ENCODE peak calls at places on chromosome 1, in four cellular contexts. Y is HFF-Myc, H is cardiac fibroblast, Q is fibroblast of mammary gland. D is an unnamed sample.

GRCh38 chr1:237239248-237239647 is 197.3 kb downstream of the RYR2 start:
- DNase-seq in Y (no peak), H (no peak), Q (no peak), D (no peak)

GRCh38 chr1:43021547-43022474 is 63.1 kb upstream of the SLC2A1 start:
- DNase-seq in Y (no peak), H (no peak), Q (no peak), D (no peak)

GRCh38 chr1:168321945-168322344 is 41.3 kb downstream of the TBX19 start:
- DNase-seq in Y (no peak), H (peak; percentile 53), Q (peak; percentile 59), D (no peak)

GRCh38 chr1:56430141-56430839 is 149.1 kb downstream of the PLPP3 start:
- DNase-seq in Y (no peak), H (no peak), Q (no peak), D (no peak)

GRCh38 chr1:165894591-165894990 is 67.2 kb downstream of the UCK2 start:
- DNase-seq in Y (no peak), H (peak; percentile 26), Q (peak; percentile 58), D (no peak)

GRCh38 chr1:78649628-78650027 is at the start of gene IFI44:
- DNase-seq in Y (peak; percentile 62), H (peak; percentile 90), Q (peak; percentile 85), D (peak; percentile 84)

GRCh38 chr1:207925210-207925609 is 14.3 kb upstream of the CD34 start:
- DNase-seq in Y (no peak), H (no peak), Q (no peak), D (peak; percentile 19)

GRCh38 chr1:173302890-173303829 is 96.0 kb upstream of the TNFSF4 start:
- DNase-seq in Y (no peak), H (no peak), Q (no peak), D (no peak)

GRCh38 chr1:234699795-234700665 is 90.1 kb upstream of the IRF2BP2 start:
- DNase-seq in Y (peak; percentile 38), H (peak; percentile 82), Q (peak; percentile 88), D (no peak)

GRCh38 chr1:111812306-111812705 is 56.6 kb downstream of the DDX20 start:
- DNase-seq in Y (no peak), H (no peak), Q (no peak), D (no peak)

GRCh38 chr1:111811891-111812290 is 56.2 kb downstream of the DDX20 start:
- DNase-seq in Y (no peak), H (no peak), Q (no peak), D (no peak)

GRCh38 chr1:111814305-111814628 is 58.6 kb downstream of the DDX20 start:
- DNase-seq in Y (no peak), H (no peak), Q (no peak), D (no peak)

GRCh38 chr1:111814642-111815041 is 58.9 kb downstream of the DDX20 start:
- DNase-seq in Y (no peak), H (no peak), Q (no peak), D (no peak)

GRCh38 chr1:111813440-111814304 is 58.0 kb downstream of the DDX20 start:
- DNase-seq in Y (no peak), H (no peak), Q (no peak), D (no peak)
- TF ChIP-seq CTCF in Y (no peak), H (no peak), Q (no peak), D (no peak)

GRCh38 chr1:40879487-40880175 is 17.5 kb upstream of the CITED4 start:
- DNase-seq in Y (no peak), H (no peak), Q (no peak), D (no peak)

GRCh38 chr1:40876436-40876761 is 14.2 kb upstream of the CITED4 start:
- DNase-seq in Y (no peak), H (peak; percentile 7), Q (no peak), D (no peak)

GRCh38 chr1:40878906-40879305 is 16.7 kb upstream of the CITED4 start:
- DNase-seq in Y (no peak), H (no peak), Q (no peak), D (no peak)

GRCh38 chr1:40876891-40877290 is 14.7 kb upstream of the CITED4 start:
- DNase-seq in Y (no peak), H (no peak), Q (peak; percentile 62), D (no peak)

GRCh38 chr1:40877681-40878080 is 15.5 kb upstream of the CITED4 start:
- DNase-seq in Y (no peak), H (peak; percentile 96), Q (peak; percentile 90), D (peak; percentile 59)
- H3K4me3 ChIP-seq in Y (no peak overlapping the region), H (no peak overlapping the region), Q (no peak overlapping the region), D (no peak overlapping the region)

GRCh38 chr1:91501527-91501859 is 842 bp downstream of the CDC7 start:
- DNase-seq in Y (no peak), H (peak; percentile 64), Q (no peak), D (peak; percentile 3)
- TF ChIP-seq CTCF in Y (no peak), H (no peak), Q (no peak), D (no peak)

GRCh38 chr1:23403735-23404486 is 20.6 kb downstream of the TCEA3 start:
- DNase-seq in Y (peak; percentile 89), H (peak; percentile 95), Q (peak; percentile 89), D (peak; percentile 86)

GRCh38 chr1:23403038-23403336 is 21.6 kb downstream of the TCEA3 start:
- DNase-seq in Y (peak; percentile 56), H (peak; percentile 84), Q (peak; percentile 70), D (peak; percentile 29)

GRCh38 chr1:23401313-23401712 is 23.2 kb downstream of the TCEA3 start:
- DNase-seq in Y (no peak), H (no peak), Q (no peak), D (no peak)

GRCh38 chr1:23402286-23403037 is 22.1 kb downstream of the TCEA3 start:
- DNase-seq in Y (no peak), H (no peak), Q (no peak), D (no peak)

GRCh38 chr1:23403355-23403734 is 21.2 kb downstream of the TCEA3 start:
- DNase-seq in Y (no peak), H (no peak), Q (no peak), D (no peak)
- H3K4me3 ChIP-seq in Y (peak overlapping the region; percentile 9), H (no peak overlapping the region), Q (no peak overlapping the region), D (no peak overlapping the region)

DNA sequence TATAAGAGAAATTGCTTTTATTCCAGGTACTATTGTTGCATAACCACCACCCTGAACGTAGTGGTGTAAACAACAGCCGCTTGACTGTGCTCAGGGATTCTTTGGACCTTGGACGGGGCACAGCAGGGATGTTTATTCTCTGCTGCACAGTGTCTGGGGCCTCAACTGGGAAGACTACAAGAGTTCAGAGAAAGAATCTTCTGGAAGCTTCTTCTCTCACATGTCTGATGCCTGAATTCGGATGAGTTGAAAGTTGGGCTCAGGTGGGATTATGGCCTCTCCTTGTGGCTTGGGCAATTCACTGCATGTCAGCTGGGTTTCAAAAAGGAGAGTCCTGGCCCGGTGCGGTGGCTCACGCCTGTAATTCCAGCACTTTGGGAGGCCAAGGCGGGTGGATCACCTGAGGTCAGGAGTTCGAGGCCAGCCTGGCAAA is 19.0 kb upstream of the SSBP3 start:
- DNase-seq in Y (no peak), H (no peak), Q (no peak), D (no peak)
- TF ChIP-seq CTCF in Y (no peak), H (no peak), Q (peak; percentile 6), D (peak; percentile 28)

GRCh38 chr1:32040711-32041110 is 27.0 kb downstream of the KHDRBS1 start:
- DNase-seq in Y (no peak), H (no peak), Q (no peak), D (no peak)

GRCh38 chr1:32032287-32032639 is 18.6 kb downstream of the KHDRBS1 start:
- DNase-seq in Y (no peak), H (no peak), Q (no peak), D (no peak)

GRCh38 chr1:32031578-32032286 is 18.1 kb downstream of the KHDRBS1 start:
- DNase-seq in Y (no peak), H (peak; percentile 78), Q (peak; percentile 73), D (no peak)

DNA sequence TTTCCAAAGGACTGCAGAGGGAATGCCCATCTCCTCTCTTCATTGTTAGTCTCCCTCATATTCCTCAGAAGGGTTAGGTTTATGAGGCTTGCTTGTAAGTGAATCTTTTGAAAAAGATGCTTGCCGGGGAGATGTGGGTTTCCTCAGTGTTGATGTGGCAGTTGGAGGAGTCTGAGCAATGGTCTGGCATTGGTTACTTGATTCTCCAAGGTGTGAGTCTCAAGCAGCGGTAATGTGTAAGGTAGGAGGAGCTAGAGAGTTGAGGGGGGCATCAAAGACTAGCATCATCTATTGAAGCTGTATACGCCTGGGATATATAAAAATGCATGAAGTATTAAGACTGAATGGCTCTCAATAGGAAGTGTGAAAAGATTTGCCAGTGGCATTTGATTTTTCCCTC is 21.5 kb downstream of the KHDRBS1 start:
- DNase-seq in Y (no peak), H (no peak), Q (no peak), D (no peak)
- H3K4me3 ChIP-seq in Y (no peak overlapping the region), H (no peak overlapping the region), Q (no peak overlapping the region), D (no peak overlapping the region)